ENCODE peak calls at places on chromosomes 6 and 20, in five cellular contexts. J, Q, L, O and V are unnamed samples.

GRCh38 chr6:110881929-110882629 is 7.5 kb downstream of the AMD1 start:
- DNase-seq in J (no peak), Q (no peak), L (peak), O (no peak), V (no peak)

GRCh38 chr6:157099912-157100593 is 223.3 kb downstream of the TMEM242 start:
- DNase-seq in J (no peak), Q (no peak), L (peak), O (no peak), V (no peak)

GRCh38 chr6:53922571-53922981 is 127.8 kb downstream of the LRRC1 start:
- DNase-seq in J (peak), Q (no peak), L (no peak), O (no peak), V (no peak)

GRCh38 chr20:20231528-20232298 is 136.2 kb upstream of the INSM1 start:
- DNase-seq in J (no peak), Q (no peak), L (no peak), O (no peak), V (no peak)

GRCh38 chr6:56677559-56677958 is 34.9 kb upstream of the DST start:
- DNase-seq in J (no peak), Q (no peak), L (peak), O (no peak), V (no peak)

GRCh38 chr20:49713779-49714712 is at the start of gene B4GALT5:
- DNase-seq in J (peak), Q (peak), L (peak), O (peak), V (peak)

GRCh38 chr6:157380458-157380778 is 572 bp upstream of the ZDHHC14 start:
- DNase-seq in J (peak), Q (no peak), L (no peak), O (no peak), V (no peak)

GRCh38 chr20:19658137-19658536 is 99.9 kb upstream of the RIN2 start:
- DNase-seq in J (no peak), Q (no peak), L (no peak), O (no peak), V (no peak)

GRCh38 chr6:40947876-40948514 is 91.0 kb downstream of the UNC5CL start:
- DNase-seq in J (no peak), Q (no peak), L (peak), O (no peak), V (no peak)

GRCh38 chr6:106692112-106692822 is 62.9 kb downstream of the QRSL1 start:
- DNase-seq in J (peak), Q (peak), L (peak), O (peak), V (no peak)

GRCh38 chr6:159056941-159057340 is 12.2 kb upstream of the TAGAP start:
- DNase-seq in J (no peak), Q (no peak), L (no peak), O (no peak), V (no peak)

GRCh38 chr6:145713746-145714145 is 21.6 kb downstream of the EPM2A start:
- DNase-seq in J (no peak), Q (no peak), L (no peak), O (no peak), V (no peak)